ENCODE peak calls at places on chromosomes 12 and 14, in six cellular contexts. One of them, this sample, is unnamed.

GRCh38 chr14:24921903-24922302 is 128.0 kb downstream of the STXBP6 start:
- DNase-seq in GM23338: no peak
- DNase-seq in transverse colon: no peak
- DNase-seq in DND-41: no peak
- DNase-seq in ovary: no peak
- DNase-seq in breast epithelium: no peak
- DNase-seq in this sample: no peak

GRCh38 chr12:124044809-124045321 is 71.8 kb downstream of the ZNF664 start:
- DNase-seq in ovary: no peak
- DNase-seq in breast epithelium: no peak
- DNase-seq in transverse colon: no peak
- DNase-seq in GM23338: no peak
- DNase-seq in DND-41: peak
- DNase-seq in this sample: no peak

GRCh38 chr14:30077946-30078345 is 150.3 kb upstream of the PRKD1 start:
- DNase-seq in transverse colon: no peak
- DNase-seq in breast epithelium: no peak
- DNase-seq in GM23338: no peak
- DNase-seq in DND-41: no peak
- DNase-seq in ovary: no peak
- DNase-seq in this sample: no peak

GRCh38 chr12:123767613-123768012 is 5.5 kb downstream of the DNAH10 start:
- DNase-seq in breast epithelium: no peak
- DNase-seq in ovary: no peak
- DNase-seq in DND-41: peak
- DNase-seq in GM23338: no peak
- DNase-seq in transverse colon: no peak
- DNase-seq in this sample: no peak

GRCh38 chr12:45730116-45730841 is 773 bp downstream of the ARID2 start:
- DNase-seq in GM23338: peak
- DNase-seq in ovary: peak
- DNase-seq in breast epithelium: peak
- DNase-seq in DND-41: peak
- DNase-seq in transverse colon: peak
- DNase-seq in this sample: peak

GRCh38 chr12:11228268-11228879 is 41.1 kb downstream of the PRB3 start:
- DNase-seq in transverse colon: peak
- DNase-seq in ovary: no peak
- DNase-seq in breast epithelium: no peak
- DNase-seq in GM23338: peak
- DNase-seq in DND-41: peak
- DNase-seq in this sample: peak

GRCh38 chr12:3658327-3659163 is 94.4 kb downstream of the CRACR2A start:
- DNase-seq in breast epithelium: no peak
- DNase-seq in GM23338: peak
- DNase-seq in transverse colon: peak
- DNase-seq in DND-41: peak
- DNase-seq in ovary: no peak
- DNase-seq in this sample: peak

GRCh38 chr14:24613747-24614146 is 4.3 kb upstream of the GZMH start:
- DNase-seq in ovary: no peak
- DNase-seq in GM23338: no peak
- DNase-seq in breast epithelium: no peak
- DNase-seq in transverse colon: no peak
- DNase-seq in DND-41: no peak
- DNase-seq in this sample: no peak

GRCh38 chr14:102819176-102819628 is 42.0 kb downstream of the TRAF3 start:
- DNase-seq in DND-41: no peak
- DNase-seq in breast epithelium: peak
- DNase-seq in ovary: no peak
- DNase-seq in GM23338: no peak
- DNase-seq in transverse colon: peak
- DNase-seq in this sample: peak

GRCh38 chr12:90621927-90622326 is 333.0 kb downstream of the CCER1 start:
- DNase-seq in ovary: no peak
- DNase-seq in DND-41: no peak
- DNase-seq in transverse colon: no peak
- DNase-seq in breast epithelium: no peak
- DNase-seq in GM23338: no peak
- DNase-seq in this sample: no peak

GRCh38 chr12:1281683-1282366 is 290.8 kb downstream of the ERC1 start:
- DNase-seq in ovary: peak
- DNase-seq in breast epithelium: no peak
- DNase-seq in DND-41: no peak
- DNase-seq in transverse colon: no peak
- DNase-seq in GM23338: no peak
- DNase-seq in this sample: no peak

GRCh38 chr14:67619446-67620216 is at the start of gene ARG2:
- DNase-seq in ovary: peak
- DNase-seq in breast epithelium: peak
- DNase-seq in transverse colon: peak
- DNase-seq in GM23338: peak
- DNase-seq in DND-41: peak
- DNase-seq in this sample: peak

GRCh38 chr12:106994579-106995220 is 7.8 kb upstream of the MTERF2 start:
- DNase-seq in DND-41: no peak
- DNase-seq in transverse colon: no peak
- DNase-seq in breast epithelium: no peak
- DNase-seq in ovary: no peak
- DNase-seq in GM23338: no peak
- DNase-seq in this sample: no peak

GRCh38 chr14:71452535-71452934 is 479.7 kb upstream of the RGS6 start:
- DNase-seq in GM23338: no peak
- DNase-seq in ovary: no peak
- DNase-seq in transverse colon: no peak
- DNase-seq in DND-41: no peak
- DNase-seq in breast epithelium: no peak
- DNase-seq in this sample: no peak

GRCh38 chr14:56273151-56273550 is 154.9 kb downstream of the PELI2 start:
- DNase-seq in GM23338: no peak
- DNase-seq in ovary: no peak
- DNase-seq in breast epithelium: no peak
- DNase-seq in transverse colon: no peak
- DNase-seq in DND-41: no peak
- DNase-seq in this sample: no peak

DNA sequence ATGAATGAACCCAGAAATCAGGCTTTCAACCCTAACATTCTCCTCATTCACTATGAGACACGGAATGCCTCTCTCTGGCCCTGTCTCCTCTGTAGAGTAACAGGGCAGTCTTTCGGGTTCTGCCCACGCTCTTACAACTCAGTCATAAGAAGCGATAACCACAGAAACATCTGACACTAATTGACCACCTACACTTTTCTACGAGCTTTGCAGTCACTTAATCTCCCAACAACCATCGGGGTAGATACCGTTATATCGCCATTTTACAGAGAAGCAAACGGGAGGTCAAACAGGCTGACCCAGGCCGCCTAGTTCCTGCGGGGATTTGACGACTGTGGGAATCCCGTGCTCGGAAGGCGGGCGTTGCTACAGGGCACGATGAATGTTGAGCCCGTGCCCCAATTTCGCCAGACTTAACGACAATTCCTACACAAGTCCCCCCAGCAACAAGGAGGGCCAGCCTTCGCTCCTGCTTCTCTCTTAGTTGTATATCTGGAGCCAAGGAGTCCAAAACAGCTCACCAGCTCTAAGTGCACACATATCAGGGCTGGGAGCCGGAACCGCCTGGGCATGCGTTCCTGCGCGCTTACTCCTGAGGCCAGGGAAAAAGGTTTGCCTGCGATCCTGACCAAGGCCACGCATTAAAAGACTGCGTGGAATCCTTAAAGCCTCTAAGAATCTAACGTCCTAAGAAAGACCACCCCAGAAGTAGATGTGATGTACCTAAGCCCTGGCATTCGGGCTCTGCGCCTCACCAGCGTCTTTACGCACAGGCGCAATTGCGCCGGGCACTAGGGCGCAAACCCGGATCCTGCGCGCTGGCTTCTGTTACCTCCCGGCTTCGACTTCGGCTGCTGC is 38.7 kb upstream of the TBX5 start:
- DNase-seq in DND-41: no peak
- DNase-seq in ovary: no peak
- DNase-seq in breast epithelium: no peak
- DNase-seq in GM23338: peak
- DNase-seq in transverse colon: no peak
- DNase-seq in this sample: no peak
- H3K4me3 ChIP-seq in DND-41: no peak
- H3K4me3 ChIP-seq in ovary: no peak
- H3K4me3 ChIP-seq in breast epithelium: no peak
- H3K4me3 ChIP-seq in GM23338: peak
- H3K4me3 ChIP-seq in transverse colon: no peak
- H3K4me3 ChIP-seq in this sample: no peak

GRCh38 chr12:62908667-62909066 is 26.3 kb downstream of the PPM1H start:
- DNase-seq in DND-41: no peak
- DNase-seq in GM23338: no peak
- DNase-seq in ovary: no peak
- DNase-seq in breast epithelium: no peak
- DNase-seq in transverse colon: no peak
- DNase-seq in this sample: no peak
- H3K4me3 ChIP-seq in DND-41: no peak
- H3K4me3 ChIP-seq in GM23338: no peak
- H3K4me3 ChIP-seq in ovary: no peak
- H3K4me3 ChIP-seq in breast epithelium: no peak
- H3K4me3 ChIP-seq in transverse colon: no peak
- H3K4me3 ChIP-seq in this sample: no peak

DNA sequence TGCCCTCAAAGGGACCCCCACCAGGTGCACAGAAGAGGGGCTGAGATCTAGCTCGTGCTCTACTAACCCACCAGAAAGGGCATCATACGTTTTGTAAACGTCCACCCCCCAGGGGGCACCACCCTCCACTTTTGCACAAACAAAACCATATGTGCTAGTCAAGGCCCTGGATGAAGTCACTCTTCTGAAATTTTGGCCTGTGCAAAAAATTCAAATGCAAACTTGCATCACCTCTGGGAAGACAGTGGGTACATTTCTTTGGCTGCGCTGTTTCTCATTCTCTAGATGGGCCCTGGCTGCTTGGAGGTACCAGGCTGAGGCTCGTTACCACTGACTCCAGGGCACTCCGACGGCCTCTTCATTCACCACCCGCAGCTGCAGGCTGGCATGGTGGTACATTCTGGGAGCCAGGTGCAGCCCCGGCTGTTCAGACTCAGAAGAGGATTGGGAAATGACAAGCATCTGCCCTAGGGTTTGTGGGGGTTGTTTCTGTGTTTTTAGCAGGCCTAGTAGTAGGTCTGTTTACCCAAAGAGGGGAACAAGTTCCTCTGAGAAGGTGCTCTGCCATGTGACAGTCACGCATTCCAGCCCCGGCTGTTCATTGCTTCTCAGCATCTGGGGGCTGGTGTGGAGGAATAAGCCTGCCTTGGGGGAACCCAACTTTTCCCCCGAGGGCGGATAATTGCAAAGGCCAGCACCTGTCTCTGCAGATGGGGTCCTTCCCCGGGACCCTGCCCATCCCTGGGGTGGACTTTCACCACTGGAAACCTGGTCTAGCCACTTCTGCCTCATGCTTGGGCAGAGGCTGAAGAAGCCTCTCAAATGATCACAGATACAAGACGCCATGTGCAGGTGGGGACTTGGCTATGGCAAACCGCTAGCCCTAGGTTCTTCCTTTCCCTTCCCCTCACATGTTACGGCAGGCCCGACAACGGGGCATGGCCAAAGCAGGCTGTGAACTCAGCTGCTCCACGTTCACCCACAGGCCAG is 147.6 kb downstream of the DPF3 start:
- DNase-seq in transverse colon: no peak
- DNase-seq in DND-41: no peak
- DNase-seq in GM23338: no peak
- DNase-seq in breast epithelium: no peak
- DNase-seq in ovary: peak
- DNase-seq in this sample: no peak
- H3K4me3 ChIP-seq in transverse colon: no peak
- H3K4me3 ChIP-seq in DND-41: no peak
- H3K4me3 ChIP-seq in GM23338: no peak
- H3K4me3 ChIP-seq in breast epithelium: no peak
- H3K4me3 ChIP-seq in ovary: no peak
- H3K4me3 ChIP-seq in this sample: no peak

DNA sequence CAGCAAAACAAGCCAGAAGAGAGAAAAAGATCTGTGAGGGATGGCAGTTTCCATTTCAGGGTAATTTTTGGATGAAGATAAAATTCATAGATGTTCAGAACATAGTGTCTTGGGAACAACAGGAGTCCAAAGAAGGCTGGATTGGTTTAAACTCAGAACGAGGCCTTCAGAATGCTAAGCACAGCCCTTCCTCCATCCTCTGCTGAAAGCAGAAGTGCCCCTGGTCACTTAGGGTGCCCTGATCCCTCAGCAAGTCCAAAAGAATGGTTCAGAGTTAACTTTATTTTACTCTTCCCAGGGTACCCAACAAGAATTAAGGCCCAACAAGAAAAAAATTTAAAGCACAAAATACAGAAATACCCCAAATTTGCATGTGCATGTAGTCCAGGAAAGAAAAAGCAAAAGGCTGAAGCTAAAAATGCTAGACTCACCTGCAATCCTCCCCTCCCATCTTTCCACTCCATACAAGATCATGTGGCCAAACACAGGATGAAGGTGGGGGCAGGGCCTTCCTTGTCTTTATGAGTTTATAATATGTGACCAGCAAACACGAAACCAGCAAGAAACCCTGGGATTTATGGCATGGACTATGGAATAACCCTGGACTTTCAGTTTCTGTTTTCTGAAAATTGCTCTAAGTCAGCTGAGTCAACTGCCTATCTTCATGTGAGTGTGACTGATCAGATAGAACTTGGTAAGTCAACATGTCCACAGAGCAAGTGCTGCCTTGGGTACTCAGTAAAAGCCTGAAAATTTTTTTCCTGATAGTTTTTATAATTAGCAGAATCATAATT is 21.2 kb downstream of the MAX start:
- DNase-seq in transverse colon: peak
- DNase-seq in breast epithelium: no peak
- DNase-seq in ovary: no peak
- DNase-seq in DND-41: no peak
- DNase-seq in GM23338: no peak
- DNase-seq in this sample: no peak
- H3K4me3 ChIP-seq in transverse colon: no peak
- H3K4me3 ChIP-seq in breast epithelium: no peak
- H3K4me3 ChIP-seq in ovary: no peak
- H3K4me3 ChIP-seq in DND-41: no peak
- H3K4me3 ChIP-seq in GM23338: no peak
- H3K4me3 ChIP-seq in this sample: no peak

GRCh38 chr14:99236386-99237133 is 35.4 kb downstream of the BCL11B start:
- DNase-seq in DND-41: no peak
- DNase-seq in GM23338: no peak
- DNase-seq in breast epithelium: no peak
- DNase-seq in transverse colon: no peak
- DNase-seq in ovary: no peak
- DNase-seq in this sample: no peak
- H3K4me3 ChIP-seq in DND-41: no peak
- H3K4me3 ChIP-seq in GM23338: no peak
- H3K4me3 ChIP-seq in breast epithelium: no peak
- H3K4me3 ChIP-seq in transverse colon: no peak
- H3K4me3 ChIP-seq in ovary: no peak
- H3K4me3 ChIP-seq in this sample: peak